ENCODE peak calls at places on chromosomes 12 and 14, in nine cellular contexts. Y, U, O, M, J, Z, Q, K and D are unnamed samples.

GRCh38 chr14:91143862-91144261 is 30.0 kb downstream of the DGLUCY start:
- DNase-seq in K (peak; percentile 62), J (no peak), Q (no peak), O (peak; percentile 69), Y (no peak), Z (no peak), M (no peak), U (no peak), D (no peak)

GRCh38 chr14:89507926-89508460 is 91.0 kb upstream of the FOXN3 start:
- DNase-seq in Q (no peak), Y (no peak), O (no peak), J (no peak), Z (no peak), U (no peak), M (no peak), K (no peak), D (no peak)

GRCh38 chr14:64870160-64870559 is 9.5 kb downstream of the SPTB start:
- DNase-seq in J (no peak), Y (no peak), O (no peak), M (peak; percentile 47), Q (no peak), U (no peak), K (no peak), Z (no peak), D (no peak)

GRCh38 chr12:64679487-64679983 is 69.2 kb downstream of the RASSF3 start:
- DNase-seq in Q (peak; percentile 63), J (no peak), O (peak; percentile 38), Y (peak; percentile 65), U (peak; percentile 82), M (no peak), Z (no peak), K (peak; percentile 58), D (peak; percentile 27)

GRCh38 chr12:127293507-127294310 is 973.3 kb upstream of the TMEM132C start:
- DNase-seq in Q (peak; percentile 67), Z (no peak), U (peak; percentile 8), Y (peak; percentile 21), J (no peak), K (peak; percentile 71), O (peak; percentile 27), M (peak; percentile 68), D (peak; percentile 26)

GRCh38 chr12:98684199-98684598 is 39.1 kb downstream of the APAF1 start:
- DNase-seq in J (no peak), Y (no peak), M (no peak), O (no peak), U (no peak), Q (no peak), K (no peak), Z (no peak), D (no peak)

GRCh38 chr12:38890102-38890501 is 15.3 kb downstream of the CPNE8 start:
- DNase-seq in O (no peak), J (no peak), K (no peak), Y (no peak), M (no peak), U (no peak), Q (no peak), Z (no peak), D (no peak)

GRCh38 chr12:49031573-49032161 is 13.1 kb upstream of the PRKAG1 start:
- DNase-seq in J (no peak), M (no peak), K (peak; percentile 19), Z (no peak), U (no peak), Y (no peak), Q (no peak), O (no peak), D (no peak)

GRCh38 chr14:33938131-33938949 is 12.5 kb downstream of the EGLN3 start:
- DNase-seq in J (no peak), M (no peak), Q (peak; percentile 84), K (peak; percentile 83), Y (peak; percentile 52), O (peak; percentile 85), U (peak; percentile 42), Z (peak; percentile 36), D (peak; percentile 78)

GRCh38 chr14:72663956-72664650 is 229.8 kb downstream of the DPF3 start:
- DNase-seq in U (no peak), K (no peak), Z (no peak), J (no peak), M (no peak), O (no peak), Y (no peak), Q (no peak), D (no peak)

GRCh38 chr14:72663076-72663487 is 230.8 kb downstream of the DPF3 start:
- DNase-seq in Z (no peak), O (no peak), U (no peak), Q (no peak), Y (no peak), J (no peak), M (no peak), K (no peak), D (no peak)

GRCh38 chr14:72664651-72665050 is 229.2 kb downstream of the DPF3 start:
- DNase-seq in O (no peak), K (no peak), J (no peak), M (no peak), Z (no peak), Y (no peak), U (no peak), Q (no peak), D (no peak)

GRCh38 chr14:72666610-72667009 is 227.3 kb downstream of the DPF3 start:
- DNase-seq in U (peak; percentile 14), Z (no peak), Y (no peak), O (no peak), J (no peak), M (no peak), K (no peak), Q (no peak), D (no peak)

DNA sequence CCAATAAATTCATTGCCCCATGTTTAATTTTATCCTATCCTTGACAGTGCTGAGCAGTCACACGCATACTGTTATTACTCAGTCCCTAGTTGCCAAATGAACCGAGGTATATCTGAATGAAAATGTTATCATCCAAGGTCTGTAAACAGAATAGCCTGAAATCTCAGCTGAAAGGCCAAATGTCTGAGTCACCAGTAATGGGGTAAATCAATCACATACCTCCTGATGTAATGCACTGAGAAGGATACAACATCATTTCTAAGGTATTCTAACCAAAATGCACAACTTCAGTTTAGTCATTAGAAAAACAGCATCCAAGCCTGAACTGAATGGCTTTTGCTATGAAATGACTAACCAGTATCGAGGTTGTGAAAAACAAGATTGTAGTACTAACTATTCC is 228.6 kb downstream of the DPF3 start:
- DNase-seq in U (peak; percentile 35), K (no peak), Q (no peak), Y (no peak), M (no peak), Z (no peak), J (no peak), O (no peak), D (no peak)
- TF ChIP-seq POLR2A in U (no peak), K (no peak), Q (no peak), Y (no peak), M (no peak), Z (no peak), J (no peak), O (no peak), D (no peak)

GRCh38 chr14:29421156-29421728 is 506.4 kb downstream of the PRKD1 start:
- DNase-seq in O (no peak), Y (no peak), J (no peak), M (no peak), U (no peak), Q (no peak), K (no peak), Z (no peak), D (no peak)

DNA sequence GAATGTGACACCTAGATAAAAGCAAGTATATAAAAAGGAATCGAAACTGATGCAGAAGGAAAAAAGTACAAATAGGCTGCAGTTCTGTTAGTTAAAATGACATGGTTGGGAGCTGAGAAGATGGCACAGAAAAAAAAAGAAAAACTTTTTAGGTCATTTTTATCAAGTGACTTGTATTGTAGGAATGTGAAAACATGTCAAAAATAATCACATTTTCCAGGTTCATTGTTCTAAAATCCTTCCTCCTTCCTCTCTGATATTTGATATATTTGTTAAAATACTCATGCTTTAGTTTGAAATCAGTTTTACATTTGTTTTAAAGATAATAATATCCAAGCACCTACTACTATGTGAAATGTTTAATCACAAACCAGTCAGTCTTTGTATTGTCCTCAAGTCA is 507.9 kb downstream of the PRKD1 start:
- DNase-seq in Y (no peak), J (no peak), Q (no peak), U (no peak), M (no peak), O (no peak), Z (no peak), K (no peak), D (no peak)
- TF ChIP-seq POLR2A in Y (no peak), J (no peak), Q (no peak), U (no peak), M (no peak), O (no peak), Z (no peak), K (no peak), D (no peak)

GRCh38 chr14:52901357-52901980 is 49.4 kb downstream of the FERMT2 start:
- DNase-seq in Y (no peak), J (no peak), O (no peak), M (no peak), K (no peak), U (no peak), Q (no peak), Z (no peak), D (peak; percentile 53)

GRCh38 chr14:52902971-52903385 is 47.9 kb downstream of the FERMT2 start:
- DNase-seq in U (no peak), O (no peak), J (no peak), K (no peak), Q (no peak), M (no peak), Z (no peak), Y (no peak), D (no peak)

GRCh38 chr14:52910597-52910996 is 40.3 kb downstream of the FERMT2 start:
- DNase-seq in O (no peak), J (no peak), Q (no peak), M (no peak), Z (no peak), U (no peak), Y (no peak), K (no peak), D (no peak)

GRCh38 chr14:52907949-52908348 is 42.9 kb downstream of the FERMT2 start:
- DNase-seq in Y (no peak), J (no peak), K (no peak), M (no peak), Z (no peak), O (no peak), U (no peak), Q (no peak), D (no peak)

DNA sequence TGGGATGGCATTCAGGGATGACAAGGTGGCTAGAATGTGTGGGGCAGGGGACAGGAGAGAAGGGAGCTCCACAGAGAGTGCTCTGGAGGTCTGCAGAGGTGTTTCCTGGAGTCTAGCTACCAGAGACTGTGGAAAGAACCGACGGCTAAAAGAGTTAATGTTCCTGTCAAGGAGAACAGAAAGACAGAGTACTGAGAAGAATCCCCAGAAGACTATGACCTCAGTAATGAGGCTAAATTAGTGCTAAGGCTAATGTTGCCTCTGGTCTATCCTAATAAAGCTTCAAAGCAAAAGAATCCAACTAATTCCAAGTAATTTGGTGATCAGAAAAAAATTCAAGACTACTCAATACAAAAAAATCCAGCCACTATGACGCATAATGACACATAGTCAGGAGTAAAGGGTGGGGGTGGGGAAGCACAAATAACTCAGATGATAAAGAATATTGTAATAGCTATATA is 44.7 kb downstream of the FERMT2 start:
- DNase-seq in Z (no peak), U (no peak), O (no peak), M (no peak), K (no peak), Y (no peak), Q (no peak), J (no peak), D (no peak)
- TF ChIP-seq POLR2A in Z (no peak), U (no peak), O (no peak), M (no peak), K (no peak), Y (no peak), Q (no peak), J (no peak), D (no peak)

GRCh38 chr14:24271134-24271833 is at the start of gene RABGGTA:
- DNase-seq in O (peak; percentile 91), Z (peak; percentile 80), K (peak; percentile 91), Q (peak; percentile 94), U (peak; percentile 91), Y (peak; percentile 67), M (peak; percentile 92), J (peak; percentile 98), D (peak; percentile 96)
- TF ChIP-seq POLR2A in O (peak; percentile 79), Z (peak; percentile 93), K (peak; percentile 86), Q (peak; percentile 83), U (peak; percentile 42), Y (no peak), M (peak; percentile 70), J (peak; percentile 88), D (peak; percentile 81)